ENCODE peak calls at places on chromosome 3, in eight cellular contexts. O is neuronal stem cell, E is tibial artery, H is psoas muscle, G is kidney, K is H1, J is IMR-90, C is endothelial cell of umbilical vein. V is an unnamed sample. For H3K4me1, the result is how much of the 10 kb centered on the place peaks cover.

GRCh38 chr3:47238017-47238416 is 44.6 kb downstream of the KIF9 start:
- DNase-seq in O (no peak), E (no peak), H (no peak), G (no peak), K (no peak), J (no peak), C (no peak), V (no peak)

GRCh38 chr3:14154895-14155432 is 23.4 kb downstream of the XPC start:
- DNase-seq in O (no peak), E (no peak), H (no peak), G (peak), K (no peak), J (no peak), C (no peak), V (no peak)

GRCh38 chr3:52036829-52037228 is 19.5 kb downstream of the DUSP7 start:
- DNase-seq in O (no peak), E (no peak), H (no peak), G (no peak), K (no peak), J (no peak), C (no peak), V (no peak)

GRCh38 chr3:49411550-49411967 is 217 bp downstream of the RHOA start:
- DNase-seq in O (no peak), E (peak), H (peak), G (peak), K (no peak), J (no peak), C (no peak), V (peak)

GRCh38 chr3:173217127-173217526 is 76.1 kb upstream of the SPATA16 start:
- DNase-seq in O (no peak), E (no peak), H (no peak), G (no peak), K (no peak), J (peak), C (no peak), V (peak)

GRCh38 chr3:94063497-94064119 is 747 bp downstream of the NSUN3 start:
- DNase-seq in O (no peak), E (no peak), H (no peak), G (no peak), K (no peak), J (peak), C (no peak), V (no peak)

GRCh38 chr3:99789322-99789721 is 28.3 kb upstream of the CMSS1 start:
- DNase-seq in O (peak), E (peak), H (no peak), G (no peak), K (no peak), J (peak), C (peak), V (peak)

GRCh38 chr3:179299999-179300613 is 22.7 kb upstream of the ZNF639 start:
- DNase-seq in O (no peak), E (no peak), H (no peak), G (no peak), K (no peak), J (no peak), C (no peak), V (no peak)

GRCh38 chr3:51794202-51794601 is 15.2 kb upstream of the IQCF6 start:
- DNase-seq in O (no peak), E (no peak), H (no peak), G (no peak), K (peak), J (no peak), C (no peak), V (no peak)

GRCh38 chr3:79258479-79258878 is 509.3 kb downstream of the ROBO1 start:
- DNase-seq in O (no peak), E (no peak), H (no peak), G (no peak), K (no peak), J (no peak), C (no peak), V (no peak)

GRCh38 chr3:128910006-128910405 is 30.6 kb downstream of the ACAD9 start:
- DNase-seq in O (no peak), E (no peak), H (no peak), G (no peak), K (no peak), J (no peak), C (no peak), V (no peak)

GRCh38 chr3:82163907-82164520 is 402.6 kb upstream of the GBE1 start:
- DNase-seq in O (no peak), E (no peak), H (no peak), G (no peak), K (no peak), J (peak), C (peak), V (peak)

GRCh38 chr3:72738752-72739520 is 109.3 kb downstream of the SHQ1 start:
- DNase-seq in O (peak), E (no peak), H (peak), G (peak), K (no peak), J (no peak), C (peak), V (no peak)

GRCh38 chr3:139634236-139634635 is 43.5 kb downstream of the NMNAT3 start:
- DNase-seq in O (no peak), E (no peak), H (no peak), G (no peak), K (no peak), J (no peak), C (no peak), V (no peak)

GRCh38 chr3:123431658-123432323 is 17.1 kb downstream of the ADCY5 start:
- DNase-seq in O (no peak), E (no peak), H (no peak), G (no peak), K (no peak), J (no peak), C (no peak), V (no peak)

GRCh38 chr3:14152233-14152962 is 26.0 kb downstream of the XPC start:
- DNase-seq in O (no peak), E (no peak), H (no peak), G (no peak), K (no peak), J (no peak), C (no peak), V (no peak)

GRCh38 chr3:9770276-9770812 is 597 bp upstream of the CAMK1 start:
- DNase-seq in O (no peak), E (peak), H (peak), G (peak), K (no peak), J (no peak), C (no peak), V (no peak)

GRCh38 chr3:176780766-176781165 is 416.5 kb downstream of the TBL1XR1 start:
- DNase-seq in O (peak), E (no peak), H (no peak), G (no peak), K (no peak), J (no peak), C (peak), V (no peak)

GRCh38 chr3:183692436-183692835 is 5.2 kb upstream of the YEATS2 start:
- DNase-seq in O (no peak), E (no peak), H (no peak), G (no peak), K (no peak), J (no peak), C (no peak), V (peak)

GRCh38 chr3:101011086-101011485 is 17.9 kb upstream of the ABI3BP start:
- DNase-seq in O (no peak), E (no peak), H (no peak), G (no peak), K (no peak), J (peak), C (no peak), V (no peak)

GRCh38 chr3:141412087-141412935 is 44.0 kb downstream of the ZBTB38 start:
- DNase-seq in O (no peak), E (peak), H (no peak), G (no peak), K (no peak), J (peak), C (peak), V (peak)

GRCh38 chr3:69119681-69120080 is 2.7 kb downstream of the LMOD3 start:
- DNase-seq in O (no peak), E (no peak), H (no peak), G (no peak), K (no peak), J (no peak), C (no peak), V (no peak)

GRCh38 chr3:23926736-23927135 is 9.8 kb downstream of the RPL15 start:
- DNase-seq in O (no peak), E (no peak), H (no peak), G (no peak), K (no peak), J (no peak), C (no peak), V (no peak)

GRCh38 chr3:41519746-41520145 is 320.4 kb downstream of the CTNNB1 start:
- DNase-seq in O (no peak), E (no peak), H (no peak), G (no peak), K (no peak), J (no peak), C (no peak), V (no peak)

GRCh38 chr3:197434841-197435240 is 120.9 kb downstream of the BDH1 start:
- DNase-seq in O (no peak), E (no peak), H (no peak), G (no peak), K (no peak), J (no peak), C (no peak), V (no peak)

GRCh38 chr3:81910244-81910852 is 148.9 kb upstream of the GBE1 start:
- DNase-seq in O (peak), E (no peak), H (no peak), G (no peak), K (no peak), J (peak), C (peak), V (peak)

GRCh38 chr3:122944671-122945151 is 82.9 kb downstream of the SEMA5B start:
- DNase-seq in O (no peak), E (no peak), H (no peak), G (peak), K (no peak), J (no peak), C (no peak), V (no peak)

GRCh38 chr3:185820973-185821758 is 3.7 kb downstream of the IGF2BP2 start:
- DNase-seq in O (no peak), E (no peak), H (no peak), G (no peak), K (no peak), J (peak), C (peak), V (peak)

GRCh38 chr3:188006726-188007393 is 147.1 kb upstream of the LPP start:
- DNase-seq in O (no peak), E (no peak), H (peak), G (peak), K (no peak), J (no peak), C (peak), V (no peak)

DNA sequence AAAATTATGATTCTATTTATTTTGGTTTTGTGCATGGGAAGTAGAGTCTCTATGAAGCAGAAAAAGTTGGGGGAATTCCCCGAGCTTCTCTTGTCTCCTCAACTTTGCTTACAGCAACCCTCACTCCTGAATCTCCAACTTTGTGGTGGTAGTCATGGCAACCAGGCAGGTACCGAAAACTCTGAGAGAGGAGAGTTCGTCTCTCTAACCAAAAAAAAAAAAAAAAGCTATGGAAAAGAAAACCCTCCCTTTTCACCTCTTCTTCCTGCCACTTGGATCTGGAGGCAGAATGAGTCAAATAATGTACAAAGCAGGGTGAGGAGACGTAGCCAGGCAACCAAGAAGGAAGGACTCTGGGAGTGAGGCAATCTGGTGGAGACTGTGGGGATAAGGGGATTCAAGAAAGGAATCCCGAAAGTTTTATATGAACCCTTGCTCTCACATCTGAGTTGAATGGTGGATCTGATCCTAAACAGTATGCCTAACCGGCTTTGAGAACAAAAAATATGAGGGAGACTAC is 108.1 kb downstream of the PLOD2 start:
- DNase-seq in O (no peak), E (no peak), H (no peak), G (no peak), K (no peak), J (peak), C (no peak), V (no peak)
- H3K4me3 ChIP-seq in O (no peak), E (no peak), H (no peak), G (no peak), K (no peak), J (no peak), C (no peak), V (no peak)

DNA sequence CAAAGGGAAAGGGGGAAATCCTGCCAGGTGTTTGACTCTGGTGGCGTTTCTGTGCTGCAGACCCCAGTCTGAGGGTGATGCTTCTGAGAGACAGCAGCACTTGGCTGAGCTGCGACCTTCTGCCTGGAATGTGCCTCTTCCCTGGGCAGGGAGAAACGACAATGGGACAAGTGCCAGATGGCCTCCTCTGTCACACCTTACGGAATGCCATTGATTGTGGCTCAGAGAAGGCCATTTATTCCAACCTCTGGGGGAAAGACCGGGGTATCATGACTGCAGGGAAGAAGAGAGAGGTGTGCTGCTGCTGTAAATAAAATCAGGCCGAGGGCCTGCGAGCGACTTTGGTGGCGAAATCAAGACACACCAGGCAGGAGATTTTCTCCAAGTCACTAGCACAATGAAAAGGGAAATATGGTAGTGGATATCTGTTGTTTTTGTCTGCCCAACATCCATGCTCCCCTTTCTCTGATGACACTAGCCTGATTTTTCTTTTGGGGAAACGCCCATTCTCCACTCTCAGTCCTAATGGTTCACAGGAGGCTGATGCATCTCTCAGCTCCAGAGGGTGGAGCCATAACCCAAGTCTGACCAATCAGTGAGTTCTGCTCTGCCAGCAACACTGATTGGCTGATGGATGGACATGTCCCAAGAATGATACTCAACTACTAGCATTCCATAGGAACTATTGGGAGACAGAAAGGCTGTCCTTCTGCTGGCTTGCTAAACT is 336.1 kb downstream of the FOXP1 start:
- DNase-seq in O (no peak), E (no peak), H (no peak), G (no peak), K (no peak), J (peak), C (no peak), V (peak)
- H3K4me1 ChIP-seq in O (under half), E (under half), H (under half), G (under half), K (under half), J (under half), C (under half), V (under half)

GRCh38 chr3:169286214-169286613 is 377.3 kb downstream of the MECOM start:
- DNase-seq in O (no peak), E (no peak), H (no peak), G (no peak), K (no peak), J (no peak), C (no peak), V (peak)

GRCh38 chr3:169288548-169288947 is 375.0 kb downstream of the MECOM start:
- DNase-seq in O (no peak), E (no peak), H (no peak), G (no peak), K (no peak), J (no peak), C (no peak), V (no peak)

GRCh38 chr3:169286992-169287391 is 376.5 kb downstream of the MECOM start:
- DNase-seq in O (no peak), E (no peak), H (no peak), G (no peak), K (no peak), J (no peak), C (no peak), V (peak)

GRCh38 chr3:169283902-169284451 is 379.5 kb downstream of the MECOM start:
- DNase-seq in O (no peak), E (no peak), H (no peak), G (no peak), K (no peak), J (no peak), C (no peak), V (no peak)

GRCh38 chr3:169285057-169285990 is 378.2 kb downstream of the MECOM start:
- DNase-seq in O (no peak), E (no peak), H (no peak), G (no peak), K (no peak), J (no peak), C (no peak), V (no peak)
- H3K27ac ChIP-seq in O (no peak), E (no peak), H (no peak), G (peak), K (no peak), J (no peak), C (no peak), V (no peak)

GRCh38 chr3:16369885-16370284 is 104.9 kb downstream of the OXNAD1 start:
- DNase-seq in O (peak), E (no peak), H (no peak), G (no peak), K (peak), J (no peak), C (no peak), V (no peak)

GRCh38 chr3:16370872-16371740 is 106.1 kb downstream of the OXNAD1 start:
- DNase-seq in O (no peak), E (no peak), H (no peak), G (no peak), K (no peak), J (peak), C (no peak), V (no peak)

GRCh38 chr3:16369247-16369646 is 104.2 kb downstream of the OXNAD1 start:
- DNase-seq in O (no peak), E (no peak), H (no peak), G (no peak), K (no peak), J (no peak), C (no peak), V (no peak)

GRCh38 chr3:16372362-16373269 is 107.6 kb downstream of the OXNAD1 start:
- DNase-seq in O (no peak), E (no peak), H (no peak), G (no peak), K (no peak), J (no peak), C (no peak), V (no peak)

DNA sequence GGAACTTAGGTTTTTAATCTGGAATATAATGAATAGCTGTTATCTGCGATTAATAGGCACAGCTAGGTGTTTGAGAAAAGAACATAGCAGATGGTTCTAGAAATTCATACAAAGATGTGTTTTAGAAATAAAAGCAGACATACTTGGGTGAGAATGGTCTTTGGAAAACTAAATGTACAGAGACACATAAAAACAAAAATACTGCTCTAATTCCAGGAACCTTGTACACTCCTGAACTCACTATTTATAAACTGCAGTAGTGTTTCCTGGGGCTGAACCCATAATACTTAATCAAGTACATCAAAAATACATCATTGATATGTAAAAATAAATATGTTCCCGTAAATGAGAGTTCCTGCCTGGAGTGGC is 105.5 kb downstream of the OXNAD1 start:
- DNase-seq in O (no peak), E (no peak), H (no peak), G (no peak), K (no peak), J (no peak), C (no peak), V (no peak)
- H3K4me3 ChIP-seq in O (no peak), E (no peak), H (peak), G (no peak), K (no peak), J (no peak), C (no peak), V (no peak)

GRCh38 chr3:36928220-36928619 is 16.6 kb downstream of the TRANK1 start:
- DNase-seq in O (no peak), E (no peak), H (no peak), G (no peak), K (no peak), J (no peak), C (no peak), V (no peak)
- H3K4me1 ChIP-seq in O (under half), E (under half), H (under half), G (under half), K (under half), J (under half), C (under half), V (under half)

GRCh38 chr3:126213376-126214044 is 33.1 kb upstream of the ALDH1L1 start:
- DNase-seq in O (no peak), E (no peak), H (no peak), G (no peak), K (no peak), J (no peak), C (no peak), V (no peak)
- H3K27ac ChIP-seq in O (peak), E (peak), H (peak), G (peak), K (no peak), J (no peak), C (no peak), V (no peak)

GRCh38 chr3:195105389-195105788 is 165.6 kb downstream of the XXYLT1 start:
- DNase-seq in O (no peak), E (no peak), H (no peak), G (peak), K (no peak), J (peak), C (peak), V (no peak)

GRCh38 chr3:195107593-195107992 is 163.4 kb downstream of the XXYLT1 start:
- DNase-seq in O (no peak), E (no peak), H (no peak), G (peak), K (no peak), J (no peak), C (no peak), V (no peak)

GRCh38 chr3:195104340-195104739 is 166.6 kb downstream of the XXYLT1 start:
- DNase-seq in O (no peak), E (no peak), H (no peak), G (peak), K (no peak), J (no peak), C (no peak), V (no peak)

GRCh38 chr3:195105841-195106417 is 165.0 kb downstream of the XXYLT1 start:
- DNase-seq in O (no peak), E (no peak), H (no peak), G (no peak), K (no peak), J (no peak), C (peak), V (no peak)

GRCh38 chr3:195106418-195106906 is 164.5 kb downstream of the XXYLT1 start:
- DNase-seq in O (peak), E (peak), H (peak), G (peak), K (no peak), J (peak), C (peak), V (peak)
- H3K4me3 ChIP-seq in O (no peak), E (no peak), H (peak), G (no peak), K (no peak), J (no peak), C (no peak), V (no peak)

DNA sequence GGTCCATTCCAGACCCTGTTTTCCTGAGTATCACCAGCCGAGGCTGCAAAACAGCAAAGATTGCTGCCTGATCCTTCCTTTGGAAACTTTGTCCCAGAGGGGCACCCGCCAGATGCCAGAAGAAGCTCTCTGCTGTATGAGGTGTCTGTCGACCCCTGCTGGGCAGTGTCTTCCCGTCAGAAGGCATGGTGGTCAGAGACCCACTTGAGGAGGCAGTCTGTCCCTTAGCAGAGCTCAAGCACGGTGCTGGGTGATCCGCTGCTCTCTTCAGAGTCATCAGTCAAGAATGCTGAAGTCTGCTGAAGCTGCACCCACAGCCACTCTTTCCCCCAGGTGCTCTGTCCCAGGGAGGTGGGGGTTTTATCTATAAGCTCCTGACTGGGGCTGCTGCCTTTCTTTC is 1121.2 kb downstream of the NSUN3 start:
- DNase-seq in O (no peak), E (no peak), H (no peak), G (peak), K (no peak), J (no peak), C (no peak), V (peak)
- H3K4me1 ChIP-seq in O (under half), E (under half), H (under half), G (under half), K (under half), J (under half), C (under half), V (under half)

V was measured in SJCRH30.